ENCODE peak calls at places on chromosomes 6 and 20, in four cellular contexts. S is spleen, P is MM.1S, L is astrocyte. Y is an unnamed sample. For H3K36me3, the result is how much of the 10 kb centered on the place peaks cover.

GRCh38 chr6:106286746-106287145 is 38.8 kb downstream of the ATG5 start:
- DNase-seq in S (no peak), P (no peak), L (no peak), Y (no peak)

GRCh38 chr6:147548930-147549475 is 40.5 kb downstream of the SAMD5 start:
- DNase-seq in S (no peak), P (no peak), L (no peak), Y (peak)

GRCh38 chr20:16580127-16580526 is 6.9 kb upstream of the KIF16B start:
- DNase-seq in S (no peak), P (no peak), L (peak), Y (peak)

GRCh38 chr20:24673678-24674570 is 204.5 kb downstream of the SYNDIG1 start:
- DNase-seq in S (peak), P (no peak), L (peak), Y (peak)

GRCh38 chr6:13892007-13892640 is 32.6 kb upstream of the RNF182 start:
- DNase-seq in S (no peak), P (no peak), L (no peak), Y (no peak)

GRCh38 chr20:62458256-62459251 is 17.2 kb downstream of the GATA5 start:
- DNase-seq in S (no peak), P (no peak), L (no peak), Y (no peak)

GRCh38 chr6:134416501-134417154 is 98.7 kb upstream of the SGK1 start:
- DNase-seq in S (no peak), P (no peak), L (peak), Y (peak)

GRCh38 chr20:10328897-10329255 is 105.1 kb downstream of the MKKS start:
- DNase-seq in S (no peak), P (no peak), L (no peak), Y (no peak)

GRCh38 chr6:109524129-109524528 is 41.1 kb upstream of the ZBTB24 start:
- DNase-seq in S (no peak), P (no peak), L (no peak), Y (no peak)

GRCh38 chr6:140269766-140270165 is 895.3 kb upstream of the CITED2 start:
- DNase-seq in S (no peak), P (no peak), L (peak), Y (peak)

GRCh38 chr6:25370175-25371036 is 91.2 kb downstream of the CARMIL1 start:
- DNase-seq in S (no peak), P (peak), L (no peak), Y (no peak)

GRCh38 chr20:50762435-50763201 is 31.2 kb downstream of the PARD6B start:
- DNase-seq in S (no peak), P (no peak), L (peak), Y (peak)

GRCh38 chr20:45347936-45348809 is at the start of gene SDC4:
- DNase-seq in S (peak), P (peak), L (peak), Y (peak)
- H3K4me3 ChIP-seq in S (peak), P (peak), L (peak), Y (peak)

GRCh38 chr6:136643850-136644596 is 93.8 kb upstream of the MAP7 start:
- DNase-seq in S (peak), P (peak), L (peak), Y (peak)
- H3K36me3 ChIP-seq in S (under half), P (under half), L (under half), Y (under half)

DNA sequence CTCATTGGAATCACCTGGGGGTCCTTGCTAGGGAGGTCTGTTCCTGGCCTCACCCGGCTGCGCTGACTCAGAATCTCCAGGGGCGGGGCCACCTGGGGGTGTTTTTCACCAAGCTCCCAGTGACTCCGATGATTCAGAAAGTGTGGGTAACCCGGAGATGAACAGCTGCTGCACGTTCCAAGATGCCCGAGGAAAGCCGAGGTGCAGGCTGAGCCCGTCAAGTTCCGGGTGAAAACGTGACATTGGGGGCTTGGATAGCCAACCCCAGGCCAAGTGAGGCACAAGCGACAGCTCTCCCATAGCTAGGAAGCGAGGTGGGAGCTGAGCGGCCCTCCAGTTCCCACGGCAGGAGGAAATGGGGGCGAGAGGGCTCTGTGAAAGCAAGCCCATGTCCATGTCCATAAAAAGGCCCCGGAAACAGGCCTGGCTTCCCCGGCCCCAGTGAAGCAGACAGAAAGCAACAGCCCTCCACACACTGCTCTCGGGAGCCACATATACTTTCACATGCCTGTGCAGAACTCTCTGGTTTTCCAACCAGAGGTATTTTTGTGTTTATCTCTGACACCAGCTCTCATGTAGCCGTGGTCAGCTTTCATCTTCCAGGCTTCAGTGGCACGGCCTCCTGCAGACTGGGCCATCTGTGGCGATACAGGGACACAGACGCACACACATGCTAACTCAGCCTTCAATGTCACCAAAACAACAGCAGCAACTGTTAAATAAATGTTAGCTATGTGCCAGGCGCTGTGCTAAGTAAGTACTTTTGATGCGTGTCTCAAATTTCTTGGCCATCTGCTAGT is 90.6 kb upstream of the CCDC28A start:
- DNase-seq in S (no peak), P (no peak), L (peak), Y (peak)
- H3K4me3 ChIP-seq in S (no peak), P (no peak), L (peak), Y (no peak)

DNA sequence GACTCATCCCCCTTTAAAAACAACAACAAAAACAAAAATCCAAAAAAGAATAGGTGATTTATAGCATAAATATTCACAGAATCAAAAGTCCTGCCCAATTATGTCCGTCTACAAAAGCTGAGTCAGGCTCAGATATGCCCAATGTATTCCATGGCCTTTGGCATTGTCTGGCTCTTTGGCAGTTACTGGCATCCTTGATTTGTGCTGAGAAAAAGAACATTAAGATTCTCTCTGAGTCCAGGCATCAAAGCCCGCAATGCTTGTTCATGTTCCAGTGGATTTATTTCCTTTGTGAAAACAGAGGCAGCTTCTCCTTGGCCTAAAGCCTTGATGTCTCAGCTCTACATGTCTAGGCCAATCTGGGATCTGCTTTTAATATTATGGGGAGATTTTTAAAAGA is 76.1 kb upstream of the SLC4A11 start:
- DNase-seq in S (no peak), P (no peak), L (no peak), Y (no peak)
- H3K36me3 ChIP-seq in S (half or more), P (under half), L (under half), Y (under half)

GRCh38 chr6:31968326-31968725 is 3.6 kb downstream of the DXO start:
- DNase-seq in S (peak), P (no peak), L (no peak), Y (no peak)

GRCh38 chr6:31970604-31971271 is 1.2 kb downstream of the DXO start:
- DNase-seq in S (peak), P (no peak), L (no peak), Y (no peak)

GRCh38 chr6:31968791-31969711 is 2.9 kb downstream of the DXO start:
- DNase-seq in S (peak), P (no peak), L (no peak), Y (no peak)

GRCh38 chr6:31971279-31971992 is 502 bp downstream of the DXO start:
- DNase-seq in S (peak), P (no peak), L (no peak), Y (no peak)

GRCh38 chr6:31969712-31970603 is 2.0 kb downstream of the DXO start:
- DNase-seq in S (peak), P (no peak), L (peak), Y (no peak)
- H3K4me3 ChIP-seq in S (no peak), P (no peak), L (no peak), Y (no peak)

Y was measured in bronchial epithelial cell.